ENCODE peak calls at places on chromosome 9, in four cellular contexts. E is gastrocnemius medialis, G is right atrium auricular region, V is left lobe of liver. R is an unnamed sample.

GRCh38 chr9:89770779-89771178 is 166.0 kb downstream of the GADD45G start:
- DNase-seq in E (no peak), G (no peak), V (no peak), R (no peak)

GRCh38 chr9:128420651-128421473 is at the start of gene CERCAM:
- DNase-seq in E (no peak), G (no peak), V (peak; percentile 55), R (no peak)

GRCh38 chr9:95508242-95508967 is 8.4 kb downstream of the PTCH1 start:
- DNase-seq in E (no peak), G (no peak), V (peak; percentile 46), R (no peak)

GRCh38 chr9:92010705-92011536 is 60.9 kb upstream of the ROR2 start:
- DNase-seq in E (no peak), G (peak; percentile 34), V (peak; percentile 56), R (no peak)

GRCh38 chr9:131889437-131890244 is 149.8 kb upstream of the RAPGEF1 start:
- DNase-seq in E (no peak), G (no peak), V (no peak), R (no peak)

GRCh38 chr9:84949969-84950368 is 280.4 kb downstream of the NTRK2 start:
- DNase-seq in E (no peak), G (no peak), V (no peak), R (no peak)

GRCh38 chr9:124897570-124898460 is 35.9 kb downstream of the ARPC5L start:
- DNase-seq in E (no peak), G (no peak), V (no peak), R (no peak)

GRCh38 chr9:7336356-7337075 is 463.1 kb downstream of the DMAC1 start:
- DNase-seq in E (peak; percentile 11), G (no peak), V (no peak), R (peak; percentile 25)

GRCh38 chr9:74412236-74412979 is 84.7 kb upstream of the RORB start:
- DNase-seq in E (no peak), G (no peak), V (no peak), R (no peak)

GRCh38 chr9:117247271-117247670 is 167.6 kb downstream of the ASTN2 start:
- DNase-seq in E (no peak), G (no peak), V (no peak), R (no peak)

GRCh38 chr9:135702002-135702721 is at the start of gene KCNT1:
- DNase-seq in E (no peak), G (no peak), V (no peak), R (no peak)

R was measured in NCI-H510A.